ENCODE peak calls at places on chromosomes 13 and 19, in five cellular contexts. One of them, this sample, is unnamed.

GRCh38 chr13:73133536-73133935 is 74.7 kb downstream of the KLF5 start:
- DNase-seq in tibial artery: no peak
- DNase-seq in HS-5: no peak
- DNase-seq in ELF-1: peak; percentile 11
- DNase-seq in substantia nigra: no peak
- DNase-seq in this sample: no peak

GRCh38 chr19:15124572-15125231 is 17.5 kb downstream of the SYDE1 start:
- DNase-seq in ELF-1: no peak
- DNase-seq in HS-5: no peak
- DNase-seq in substantia nigra: no peak
- DNase-seq in tibial artery: no peak
- DNase-seq in this sample: peak; percentile 28

GRCh38 chr19:17671906-17672305 is 16.2 kb downstream of the UNC13A start:
- DNase-seq in HS-5: no peak
- DNase-seq in tibial artery: no peak
- DNase-seq in substantia nigra: no peak
- DNase-seq in ELF-1: peak; percentile 62
- DNase-seq in this sample: no peak

GRCh38 chr19:10514211-10515145 is 2.8 kb downstream of the S1PR5 start:
- DNase-seq in ELF-1: peak; percentile 64
- DNase-seq in tibial artery: no peak
- DNase-seq in substantia nigra: no peak
- DNase-seq in HS-5: no peak
- DNase-seq in this sample: no peak

GRCh38 chr19:11204076-11204602 is 6.8 kb upstream of the KANK2 start:
- DNase-seq in ELF-1: no peak
- DNase-seq in HS-5: no peak
- DNase-seq in tibial artery: no peak
- DNase-seq in substantia nigra: no peak
- DNase-seq in this sample: no peak

GRCh38 chr19:38545596-38545995 is 72.2 kb downstream of the MAP4K1 start:
- DNase-seq in tibial artery: no peak
- DNase-seq in substantia nigra: no peak
- DNase-seq in ELF-1: no peak
- DNase-seq in HS-5: no peak
- DNase-seq in this sample: no peak

GRCh38 chr13:52162279-52163101 is 3.1 kb upstream of the NEK3 start:
- DNase-seq in substantia nigra: no peak
- DNase-seq in HS-5: no peak
- DNase-seq in tibial artery: no peak
- DNase-seq in ELF-1: no peak
- DNase-seq in this sample: no peak

GRCh38 chr13:73656863-73657262 is 477.3 kb downstream of the KLF12 start:
- DNase-seq in ELF-1: no peak
- DNase-seq in tibial artery: no peak
- DNase-seq in HS-5: peak; percentile 6
- DNase-seq in substantia nigra: no peak
- DNase-seq in this sample: no peak

GRCh38 chr13:85693889-85694511 is 105.2 kb downstream of the SLITRK6 start:
- DNase-seq in substantia nigra: no peak
- DNase-seq in tibial artery: no peak
- DNase-seq in HS-5: no peak
- DNase-seq in ELF-1: peak; percentile 2
- DNase-seq in this sample: no peak

GRCh38 chr19:771332-771785 is 20.4 kb downstream of the MISP start:
- DNase-seq in ELF-1: peak; percentile 40
- DNase-seq in HS-5: no peak
- DNase-seq in substantia nigra: no peak
- DNase-seq in tibial artery: no peak
- DNase-seq in this sample: peak; percentile 57

GRCh38 chr19:21256722-21257121 is 72.5 kb downstream of the ZNF708 start:
- DNase-seq in substantia nigra: no peak
- DNase-seq in ELF-1: peak; percentile 13
- DNase-seq in HS-5: peak; percentile 1
- DNase-seq in tibial artery: no peak
- DNase-seq in this sample: no peak

GRCh38 chr13:71797487-71797886 is 69.5 kb downstream of the DACH1 start:
- DNase-seq in HS-5: no peak
- DNase-seq in ELF-1: no peak
- DNase-seq in substantia nigra: no peak
- DNase-seq in tibial artery: no peak
- DNase-seq in this sample: no peak